ENCODE peak calls at places on chromosome 12, in four cellular contexts. Q is IMR-90, I is body of pancreas, L is astrocyte of the spinal cord. C is an unnamed sample.

GRCh38 chr12:111359231-111359913 is 9.5 kb downstream of the PHETA1 start:
- DNase-seq in Q (no peak), L (no peak), I (no peak), C (no peak)

GRCh38 chr12:8508224-8508623 is 5.1 kb upstream of the CLEC4D start:
- DNase-seq in I (no peak), L (no peak), Q (no peak), C (no peak)

GRCh38 chr12:90938451-90938850 is 16.5 kb downstream of the CCER1 start:
- DNase-seq in Q (peak), L (peak), I (no peak), C (no peak)

GRCh38 chr12:122333142-122334087 is 67.1 kb upstream of the VPS33A start:
- DNase-seq in L (no peak), I (peak), Q (no peak), C (no peak)

GRCh38 chr12:66716522-66716921 is 37.6 kb upstream of the GRIP1 start:
- DNase-seq in L (no peak), I (no peak), Q (no peak), C (no peak)

GRCh38 chr12:24293549-24293948 is 344.1 kb upstream of the SOX5 start:
- DNase-seq in I (no peak), L (no peak), Q (no peak), C (no peak)

GRCh38 chr12:96033549-96034389 is 1.6 kb downstream of the LTA4H start:
- DNase-seq in L (no peak), I (no peak), Q (no peak), C (no peak)

GRCh38 chr12:31897791-31898503 is 61.3 kb upstream of the RESF1 start:
- DNase-seq in L (peak), I (peak), Q (no peak), C (peak)

GRCh38 chr12:49231881-49232650 is 32.8 kb upstream of the TUBA1C start:
- DNase-seq in L (peak), I (no peak), Q (no peak), C (peak)

GRCh38 chr12:51636581-51636980 is 45.5 kb downstream of the SCN8A start:
- DNase-seq in Q (peak), L (no peak), I (no peak), C (no peak)

GRCh38 chr12:89389755-89390661 is 37.7 kb upstream of the DUSP6 start:
- DNase-seq in I (peak), L (no peak), Q (peak), C (no peak)

GRCh38 chr12:49705479-49706267 is 1.5 kb downstream of the FMNL3 start:
- DNase-seq in I (peak), Q (peak), L (peak), C (peak)

GRCh38 chr12:6038160-6038559 is 86.3 kb downstream of the VWF start:
- DNase-seq in Q (peak), L (peak), I (peak), C (peak)

GRCh38 chr12:116303929-116304328 is 26.4 kb upstream of the MED13L start:
- DNase-seq in L (no peak), I (no peak), Q (peak), C (no peak)

GRCh38 chr12:117640511-117640910 is 279.1 kb upstream of the NOS1 start:
- DNase-seq in Q (no peak), I (no peak), L (no peak), C (no peak)

GRCh38 chr12:31004666-31005065 is 69.0 kb upstream of the DDX11 start:
- DNase-seq in Q (no peak), I (no peak), L (no peak), C (no peak)

GRCh38 chr12:2924019-2924418 is 33.3 kb downstream of the TULP3 start:
- DNase-seq in I (no peak), L (peak), Q (peak), C (no peak)

GRCh38 chr12:54416908-54417603 is 2.0 kb downstream of the ITGA5 start:
- DNase-seq in L (no peak), I (no peak), Q (no peak), C (no peak)

GRCh38 chr12:5197127-5197526 is 153.4 kb downstream of the KCNA5 start:
- DNase-seq in Q (peak), I (no peak), L (peak), C (no peak)

GRCh38 chr12:29429999-29430698 is 49.2 kb upstream of the ERGIC2 start:
- DNase-seq in I (peak), L (no peak), Q (no peak), C (peak)

GRCh38 chr12:19382563-19382962 is 56.7 kb upstream of the AEBP2 start:
- DNase-seq in I (no peak), L (no peak), Q (no peak), C (no peak)

GRCh38 chr12:110304061-110304551 is 23.1 kb downstream of the ATP2A2 start:
- DNase-seq in L (no peak), I (no peak), Q (peak), C (no peak)

GRCh38 chr12:31736472-31736871 is 7.7 kb upstream of the AMN1 start:
- DNase-seq in L (peak), Q (peak), I (no peak), C (no peak)

GRCh38 chr12:72053604-72054003 is 115.0 kb downstream of the TPH2 start:
- DNase-seq in Q (no peak), I (no peak), L (no peak), C (no peak)

GRCh38 chr12:132806857-132807256 is 21.8 kb downstream of the GOLGA3 start:
- DNase-seq in I (no peak), Q (no peak), L (no peak), C (no peak)

GRCh38 chr12:128163096-128163495 is 103.9 kb upstream of the TMEM132C start:
- DNase-seq in L (no peak), I (no peak), Q (no peak), C (no peak)

GRCh38 chr12:110001596-110001995 is 2.4 kb downstream of the ANKRD13A start:
- DNase-seq in I (no peak), L (peak), Q (peak), C (no peak)

GRCh38 chr12:55629058-55629841 is 7.4 kb upstream of the OR10P1 start:
- DNase-seq in L (no peak), I (no peak), Q (no peak), C (no peak)

GRCh38 chr12:48999371-49000131 is at the start of gene DDN:
- DNase-seq in Q (peak), L (peak), I (peak), C (peak)

GRCh38 chr12:101089271-101089670 is 120.8 kb downstream of the SLC5A8 start:
- DNase-seq in Q (no peak), I (no peak), L (no peak), C (no peak)

GRCh38 chr12:129193263-129193871 is 340.1 kb downstream of the GLT1D1 start:
- DNase-seq in I (no peak), L (peak), Q (no peak), C (peak)

GRCh38 chr12:96108321-96108720 is 72.9 kb upstream of the LTA4H start:
- DNase-seq in Q (no peak), I (peak), L (peak), C (no peak)

GRCh38 chr12:132426349-132427176 is 63.4 kb upstream of the FBRSL1 start:
- DNase-seq in L (no peak), Q (no peak), I (peak), C (no peak)

GRCh38 chr12:47015381-47015780 is 64.0 kb upstream of the PCED1B start:
- DNase-seq in Q (no peak), L (no peak), I (no peak), C (no peak)

GRCh38 chr12:29589852-29590251 is 92.4 kb upstream of the OVCH1 start:
- DNase-seq in I (no peak), L (no peak), Q (peak), C (no peak)

GRCh38 chr12:49208146-49208545 is 19.3 kb upstream of the TUBA1A start:
- DNase-seq in I (no peak), Q (no peak), L (no peak), C (no peak)

DNA sequence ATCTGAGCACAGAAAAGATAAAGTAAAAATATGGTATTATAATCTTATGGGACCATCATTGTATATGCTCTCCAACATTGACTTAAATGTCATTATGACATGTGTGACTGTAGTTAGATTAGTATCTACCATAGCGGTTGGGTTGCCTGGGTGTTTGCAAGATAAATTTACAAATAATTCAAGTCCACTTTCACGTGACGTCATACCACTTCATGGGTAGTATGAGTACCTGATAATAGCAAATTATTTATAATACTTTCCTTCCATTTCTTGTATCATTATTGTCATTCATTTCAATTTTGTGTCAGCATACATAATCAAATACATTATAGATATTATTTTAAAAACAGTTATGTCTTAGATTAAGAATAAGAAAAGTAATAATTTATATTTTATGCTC is 20.2 kb downstream of the SLCO1B1 start:
- DNase-seq in I (no peak), Q (no peak), L (no peak), C (no peak)
- H3K4me3 ChIP-seq in I (no peak), Q (no peak), L (no peak), C (no peak)

DNA sequence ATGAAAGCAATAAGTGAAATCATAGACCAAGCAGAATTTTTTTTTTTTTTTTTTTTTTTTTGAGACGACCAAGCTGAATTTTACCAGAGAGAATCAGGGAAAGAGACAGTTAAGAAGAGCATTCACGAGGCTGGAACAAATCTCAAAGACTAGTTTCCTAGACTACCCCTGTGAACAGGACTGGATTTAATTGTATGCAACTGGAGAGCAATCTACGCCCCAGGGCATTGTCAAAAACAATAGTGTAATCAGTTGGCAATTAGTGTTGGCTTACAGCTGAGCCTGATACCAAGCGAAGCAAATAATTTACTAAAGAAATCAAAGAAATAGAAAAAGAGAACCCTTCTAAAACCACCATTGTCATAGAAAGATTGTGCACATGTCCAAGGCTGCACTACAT is 232.9 kb upstream of the CPNE8 start:
- DNase-seq in I (no peak), Q (no peak), L (no peak), C (peak)
- H3K4me3 ChIP-seq in I (no peak), Q (no peak), L (no peak), C (no peak)

DNA sequence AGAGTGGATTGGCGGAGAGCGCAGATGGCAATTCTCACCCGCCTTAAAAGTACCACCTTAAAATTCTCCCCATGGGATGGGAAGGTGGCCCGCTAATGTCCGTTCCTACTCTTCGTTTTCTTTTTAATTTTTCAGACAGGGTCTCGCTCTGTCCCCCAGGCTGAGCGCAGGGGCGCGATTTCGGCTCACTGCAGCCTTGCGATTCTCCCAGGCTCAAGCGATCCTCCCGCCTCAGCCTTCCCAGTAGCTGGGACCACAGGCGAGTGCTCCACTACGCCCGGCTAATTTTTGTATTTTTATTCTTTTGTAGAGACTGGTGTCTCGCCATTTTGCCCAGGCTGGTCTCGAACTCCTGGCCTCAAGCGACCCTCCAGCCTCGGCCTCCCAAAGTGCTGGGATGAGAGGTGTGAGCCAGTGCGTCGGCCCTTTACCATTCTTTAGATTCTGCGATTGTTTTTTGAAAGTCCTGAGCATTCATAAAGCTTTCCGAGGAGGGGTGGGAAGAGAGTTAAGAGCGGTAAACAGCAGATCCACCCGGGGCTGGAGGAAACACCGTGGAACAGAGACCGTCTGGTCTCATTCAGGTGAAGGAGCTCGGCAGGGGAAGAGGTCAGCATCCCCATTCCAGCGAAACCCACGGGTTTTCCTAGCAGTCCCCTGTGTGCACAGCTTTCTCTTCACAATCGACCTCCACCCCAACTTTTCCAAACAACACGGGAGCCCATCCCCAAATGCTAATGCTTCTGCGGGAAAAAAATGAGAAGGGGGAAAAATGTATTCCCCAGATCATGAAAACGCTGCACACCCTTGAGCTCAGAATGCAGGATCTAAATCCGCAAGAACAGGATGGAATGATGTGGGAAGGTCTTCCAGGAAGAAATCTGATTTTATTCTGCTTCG is 129.2 kb downstream of the NDUFA12 start:
- DNase-seq in I (no peak), Q (no peak), L (no peak), C (no peak)
- H3K4me3 ChIP-seq in I (no peak), Q (no peak), L (no peak), C (no peak)

DNA sequence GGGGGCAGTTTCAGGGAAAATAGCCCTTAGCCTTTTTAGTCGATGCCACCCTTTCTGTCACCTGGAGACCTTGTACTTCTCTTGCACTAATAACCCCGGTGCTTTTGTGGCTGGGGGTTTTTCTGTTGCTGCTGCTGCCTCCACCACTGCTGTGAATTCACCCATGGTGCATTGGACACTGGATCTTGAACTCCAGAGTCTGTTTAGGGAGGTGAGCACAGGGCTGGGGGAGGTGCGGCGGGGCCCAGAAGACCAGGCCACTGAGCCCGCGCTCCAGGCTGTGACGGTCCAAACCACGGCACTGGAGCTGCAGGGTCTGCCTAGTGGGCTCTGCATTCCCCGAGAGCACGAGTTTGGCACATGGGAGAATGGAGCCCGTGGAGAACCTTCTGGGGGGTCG is 100.6 kb downstream of the NINJ2 start:
- DNase-seq in L (no peak), I (no peak), Q (no peak), C (no peak)
- H3K4me3 ChIP-seq in L (no peak), I (no peak), Q (no peak), C (no peak)

GRCh38 chr12:11553871-11554533 is 95.5 kb upstream of the ETV6 start:
- DNase-seq in I (peak), L (peak), Q (peak), C (peak)

GRCh38 chr12:11555743-11556625 is 93.5 kb upstream of the ETV6 start:
- DNase-seq in Q (no peak), I (peak), L (no peak), C (no peak)

GRCh38 chr12:11559941-11560340 is 89.5 kb upstream of the ETV6 start:
- DNase-seq in Q (no peak), L (no peak), I (no peak), C (no peak)

GRCh38 chr12:11555195-11555594 is 94.3 kb upstream of the ETV6 start:
- DNase-seq in I (no peak), Q (no peak), L (no peak), C (no peak)
- H3K4me3 ChIP-seq in I (no peak), Q (no peak), L (no peak), C (no peak)

C was measured in BE2C.